ENCODE peak calls at places on chromosomes 3 and 15, in five cellular contexts. One of them, this sample, is unnamed.

GRCh38 chr15:44157679-44158078 is 37.4 kb downstream of the FRMD5 start:
- DNase-seq in IMR-90: peak; percentile 96
- DNase-seq in H9: no peak
- DNase-seq in NT2/D1: no peak
- DNase-seq in mesendoderm: no peak
- DNase-seq in this sample: peak; percentile 85

GRCh38 chr15:33454996-33455395 is 144.2 kb downstream of the RYR3 start:
- DNase-seq in IMR-90: no peak
- DNase-seq in H9: no peak
- DNase-seq in NT2/D1: no peak
- DNase-seq in mesendoderm: no peak
- DNase-seq in this sample: no peak

GRCh38 chr15:52102468-52102867 is 10.1 kb downstream of the BCL2L10 start:
- DNase-seq in IMR-90: peak; percentile 92
- DNase-seq in H9: no peak
- DNase-seq in NT2/D1: no peak
- DNase-seq in mesendoderm: peak; percentile 57
- DNase-seq in this sample: peak; percentile 94

GRCh38 chr3:12486001-12486400 is 1.7 kb downstream of the TSEN2 start:
- DNase-seq in IMR-90: no peak
- DNase-seq in H9: no peak
- DNase-seq in NT2/D1: no peak
- DNase-seq in mesendoderm: no peak
- DNase-seq in this sample: no peak

GRCh38 chr15:58755956-58756355 is 6.4 kb upstream of the ADAM10 start:
- DNase-seq in IMR-90: no peak
- DNase-seq in H9: no peak
- DNase-seq in NT2/D1: no peak
- DNase-seq in mesendoderm: no peak
- DNase-seq in this sample: no peak

GRCh38 chr15:64753419-64754185 is 21.8 kb downstream of the RBPMS2 start:
- DNase-seq in IMR-90: no peak
- DNase-seq in H9: no peak
- DNase-seq in NT2/D1: no peak
- DNase-seq in mesendoderm: no peak
- DNase-seq in this sample: no peak

GRCh38 chr3:123586131-123586530 is 1.3 kb upstream of the HACD2 start:
- DNase-seq in IMR-90: no peak
- DNase-seq in H9: peak; percentile 84
- DNase-seq in NT2/D1: peak; percentile 76
- DNase-seq in mesendoderm: peak; percentile 93
- DNase-seq in this sample: peak; percentile 62

GRCh38 chr3:172324591-172325203 is 123.6 kb downstream of the GHSR start:
- DNase-seq in IMR-90: no peak
- DNase-seq in H9: no peak
- DNase-seq in NT2/D1: no peak
- DNase-seq in mesendoderm: peak; percentile 15
- DNase-seq in this sample: no peak

GRCh38 chr3:174198199-174198598 is 660.9 kb upstream of the NAALADL2 start:
- DNase-seq in IMR-90: peak; percentile 95
- DNase-seq in H9: no peak
- DNase-seq in NT2/D1: no peak
- DNase-seq in mesendoderm: no peak
- DNase-seq in this sample: peak; percentile 78

GRCh38 chr15:98943609-98944111 is 63.9 kb downstream of the PGPEP1L start:
- DNase-seq in IMR-90: peak; percentile 65
- DNase-seq in H9: no peak
- DNase-seq in NT2/D1: no peak
- DNase-seq in mesendoderm: peak; percentile 7
- DNase-seq in this sample: peak; percentile 70

GRCh38 chr15:50256188-50257041 is 9.1 kb downstream of the HDC start:
- DNase-seq in IMR-90: peak; percentile 89
- DNase-seq in H9: no peak
- DNase-seq in NT2/D1: no peak
- DNase-seq in mesendoderm: no peak
- DNase-seq in this sample: peak; percentile 65

GRCh38 chr3:170585937-170586310 is at the start of gene SLC7A14:
- DNase-seq in IMR-90: peak; percentile 21
- DNase-seq in H9: peak; percentile 85
- DNase-seq in NT2/D1: peak; percentile 50
- DNase-seq in mesendoderm: peak; percentile 80
- DNase-seq in this sample: peak; percentile 33

GRCh38 chr3:140050977-140051957 is 116.3 kb downstream of the CLSTN2 start:
- DNase-seq in IMR-90: no peak
- DNase-seq in H9: peak; percentile 40
- DNase-seq in NT2/D1: no peak
- DNase-seq in mesendoderm: peak; percentile 61
- DNase-seq in this sample: no peak

GRCh38 chr15:51093865-51094605 is 671 bp downstream of the TNFAIP8L3 start:
- DNase-seq in IMR-90: no peak
- DNase-seq in H9: no peak
- DNase-seq in NT2/D1: no peak
- DNase-seq in mesendoderm: peak; percentile 33
- DNase-seq in this sample: no peak

GRCh38 chr15:75713338-75713895 is 769 bp upstream of the CSPG4 start:
- DNase-seq in IMR-90: peak; percentile 49
- DNase-seq in H9: peak; percentile 53
- DNase-seq in NT2/D1: no peak
- DNase-seq in mesendoderm: peak; percentile 62
- DNase-seq in this sample: peak; percentile 38

GRCh38 chr15:100831466-100831865 is 48.2 kb upstream of the ALDH1A3 start:
- DNase-seq in IMR-90: no peak
- DNase-seq in H9: no peak
- DNase-seq in NT2/D1: no peak
- DNase-seq in mesendoderm: no peak
- DNase-seq in this sample: no peak

GRCh38 chr3:112109313-112109712 is 23.1 kb downstream of the C3orf52 start:
- DNase-seq in IMR-90: no peak
- DNase-seq in H9: no peak
- DNase-seq in NT2/D1: no peak
- DNase-seq in mesendoderm: no peak
- DNase-seq in this sample: no peak

GRCh38 chr3:179229177-179229576 is 21.7 kb downstream of the KCNMB3 start:
- DNase-seq in IMR-90: no peak
- DNase-seq in H9: no peak
- DNase-seq in NT2/D1: no peak
- DNase-seq in mesendoderm: peak; percentile 19
- DNase-seq in this sample: no peak

GRCh38 chr15:31255732-31256384 is 70.8 kb upstream of the KLF13 start:
- DNase-seq in IMR-90: no peak
- DNase-seq in H9: no peak
- DNase-seq in NT2/D1: no peak
- DNase-seq in mesendoderm: no peak
- DNase-seq in this sample: no peak

GRCh38 chr3:40240921-40241320 is 68.6 kb upstream of the EIF1B start:
- DNase-seq in IMR-90: no peak
- DNase-seq in H9: peak; percentile 34
- DNase-seq in NT2/D1: no peak
- DNase-seq in mesendoderm: peak; percentile 64
- DNase-seq in this sample: no peak

GRCh38 chr3:51385621-51386091 is 565 bp downstream of the MANF start:
- DNase-seq in IMR-90: no peak
- DNase-seq in H9: no peak
- DNase-seq in NT2/D1: no peak
- DNase-seq in mesendoderm: no peak
- DNase-seq in this sample: peak; percentile 18

GRCh38 chr3:170046269-170047132 is 8.7 kb downstream of the GPR160 start:
- DNase-seq in IMR-90: no peak
- DNase-seq in H9: no peak
- DNase-seq in NT2/D1: no peak
- DNase-seq in mesendoderm: no peak
- DNase-seq in this sample: no peak

GRCh38 chr15:93929375-93930094 is 301.8 kb upstream of the MCTP2 start:
- DNase-seq in IMR-90: peak; percentile 60
- DNase-seq in H9: peak; percentile 35
- DNase-seq in NT2/D1: peak; percentile 71
- DNase-seq in mesendoderm: peak; percentile 64
- DNase-seq in this sample: peak; percentile 13

GRCh38 chr3:154135511-154136173 is 14.5 kb downstream of the ARHGEF26 start:
- DNase-seq in IMR-90: no peak
- DNase-seq in H9: no peak
- DNase-seq in NT2/D1: no peak
- DNase-seq in mesendoderm: no peak
- DNase-seq in this sample: no peak

GRCh38 chr15:52783929-52784798 is 6.0 kb downstream of the ONECUT1 start:
- DNase-seq in IMR-90: no peak
- DNase-seq in H9: peak; percentile 80
- DNase-seq in NT2/D1: no peak
- DNase-seq in mesendoderm: peak; percentile 79
- DNase-seq in this sample: no peak

GRCh38 chr3:69553888-69554287 is 168.0 kb upstream of the FRMD4B start:
- DNase-seq in IMR-90: no peak
- DNase-seq in H9: no peak
- DNase-seq in NT2/D1: no peak
- DNase-seq in mesendoderm: no peak
- DNase-seq in this sample: no peak

GRCh38 chr3:55305714-55306485 is 181.2 kb downstream of the WNT5A start:
- DNase-seq in IMR-90: peak; percentile 57
- DNase-seq in H9: no peak
- DNase-seq in NT2/D1: no peak
- DNase-seq in mesendoderm: no peak
- DNase-seq in this sample: no peak

GRCh38 chr3:169657351-169658124 is 6.0 kb downstream of the MECOM start:
- DNase-seq in IMR-90: no peak
- DNase-seq in H9: no peak
- DNase-seq in NT2/D1: no peak
- DNase-seq in mesendoderm: no peak
- DNase-seq in this sample: no peak

GRCh38 chr3:150756491-150757059 is 6.4 kb downstream of the SIAH2 start:
- DNase-seq in IMR-90: no peak
- DNase-seq in H9: no peak
- DNase-seq in NT2/D1: no peak
- DNase-seq in mesendoderm: no peak
- DNase-seq in this sample: no peak

GRCh38 chr15:63446260-63446659 is 58.1 kb upstream of the USP3 start:
- DNase-seq in IMR-90: no peak
- DNase-seq in H9: no peak
- DNase-seq in NT2/D1: no peak
- DNase-seq in mesendoderm: no peak
- DNase-seq in this sample: no peak

GRCh38 chr3:11567516-11568467 is 75.9 kb downstream of the VGLL4 start:
- DNase-seq in IMR-90: peak; percentile 84
- DNase-seq in H9: no peak
- DNase-seq in NT2/D1: no peak
- DNase-seq in mesendoderm: no peak
- DNase-seq in this sample: peak; percentile 91

GRCh38 chr3:65334045-65334665 is 646.4 kb upstream of the ADAMTS9 start:
- DNase-seq in IMR-90: no peak
- DNase-seq in H9: peak; percentile 32
- DNase-seq in NT2/D1: no peak
- DNase-seq in mesendoderm: no peak
- DNase-seq in this sample: peak; percentile 44

GRCh38 chr3:155745795-155746550 is 1.1 kb upstream of the PLCH1 start:
- DNase-seq in IMR-90: no peak
- DNase-seq in H9: peak; percentile 81
- DNase-seq in NT2/D1: no peak
- DNase-seq in mesendoderm: peak; percentile 89
- DNase-seq in this sample: peak; percentile 38

GRCh38 chr3:196240424-196240823 is 24.1 kb downstream of the SLC51A start:
- DNase-seq in IMR-90: no peak
- DNase-seq in H9: no peak
- DNase-seq in NT2/D1: no peak
- DNase-seq in mesendoderm: no peak
- DNase-seq in this sample: no peak

GRCh38 chr3:88031543-88032148 is 27.2 kb downstream of the CGGBP1 start:
- DNase-seq in IMR-90: peak; percentile 27
- DNase-seq in H9: no peak
- DNase-seq in NT2/D1: no peak
- DNase-seq in mesendoderm: no peak
- DNase-seq in this sample: peak; percentile 65

DNA sequence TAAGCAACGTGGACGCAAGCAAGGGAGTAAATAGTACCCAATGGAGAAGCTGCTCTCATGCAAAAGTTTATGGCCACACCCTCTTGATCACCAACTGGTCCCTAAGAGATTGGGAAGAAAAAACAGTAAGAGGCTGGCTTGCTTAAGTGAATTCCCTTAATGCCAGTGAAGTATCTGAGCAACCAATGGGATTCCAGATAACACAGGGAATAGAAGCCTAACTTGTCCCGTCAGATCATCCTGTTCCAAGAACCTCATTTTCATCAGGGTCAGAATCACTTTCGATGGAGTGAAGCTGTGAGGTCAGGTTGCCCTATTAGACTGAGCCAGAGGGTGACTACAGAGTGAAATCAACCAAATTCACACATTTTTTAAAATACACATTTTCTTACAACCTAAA is 104.3 kb downstream of the CD47 start:
- DNase-seq in IMR-90: no peak
- DNase-seq in H9: no peak
- DNase-seq in NT2/D1: no peak
- DNase-seq in mesendoderm: no peak
- DNase-seq in this sample: peak; percentile 32
- H3K27me3 ChIP-seq in IMR-90: no peaks in the 10 kb centered on the region
- H3K27me3 ChIP-seq in H9: no peaks in the 10 kb centered on the region
- H3K27me3 ChIP-seq in NT2/D1: no peaks in the 10 kb centered on the region
- H3K27me3 ChIP-seq in mesendoderm: no peaks in the 10 kb centered on the region
- H3K27me3 ChIP-seq in this sample: no peaks in the 10 kb centered on the region

GRCh38 chr3:74844428-74844827 is 230.0 kb upstream of the CNTN3 start:
- DNase-seq in IMR-90: no peak
- DNase-seq in H9: peak; percentile 31
- DNase-seq in NT2/D1: no peak
- DNase-seq in mesendoderm: peak; percentile 87
- DNase-seq in this sample: no peak

GRCh38 chr3:74845086-74845485 is 230.6 kb upstream of the CNTN3 start:
- DNase-seq in IMR-90: no peak
- DNase-seq in H9: no peak
- DNase-seq in NT2/D1: no peak
- DNase-seq in mesendoderm: no peak
- DNase-seq in this sample: no peak

GRCh38 chr3:74839591-74839990 is 225.1 kb upstream of the CNTN3 start:
- DNase-seq in IMR-90: no peak
- DNase-seq in H9: no peak
- DNase-seq in NT2/D1: no peak
- DNase-seq in mesendoderm: no peak
- DNase-seq in this sample: no peak
- H3K9ac ChIP-seq in IMR-90: no peak overlapping the region
- H3K9ac ChIP-seq in H9: no peak overlapping the region
- H3K9ac ChIP-seq in NT2/D1: no peak overlapping the region
- H3K9ac ChIP-seq in mesendoderm: no peak overlapping the region
- H3K9ac ChIP-seq in this sample: no peak overlapping the region

DNA sequence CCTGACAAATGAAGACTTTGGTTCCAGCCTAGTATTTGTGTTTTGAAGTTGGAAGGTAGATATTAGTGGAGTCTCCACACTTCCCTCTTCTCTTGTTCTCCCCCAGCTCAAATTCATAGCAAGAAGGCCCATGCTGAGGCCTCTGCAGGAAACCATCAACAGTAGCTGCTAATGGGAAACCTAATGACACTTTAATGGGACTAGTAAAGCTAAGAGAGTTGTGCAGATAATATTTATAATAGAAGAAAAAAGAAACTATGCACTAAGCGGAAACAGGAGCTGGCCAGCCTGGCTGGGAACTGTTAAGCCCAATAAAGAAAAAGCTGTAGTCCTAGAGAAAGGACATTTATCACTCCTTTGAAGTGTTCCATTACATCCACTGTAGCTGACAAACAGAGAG is 229.7 kb downstream of the IGSF11 start:
- DNase-seq in IMR-90: no peak
- DNase-seq in H9: no peak
- DNase-seq in NT2/D1: no peak
- DNase-seq in mesendoderm: no peak
- DNase-seq in this sample: no peak
- H3K27me3 ChIP-seq in IMR-90: no peaks in the 10 kb centered on the region
- H3K27me3 ChIP-seq in H9: no peaks in the 10 kb centered on the region
- H3K27me3 ChIP-seq in NT2/D1: no peaks in the 10 kb centered on the region
- H3K27me3 ChIP-seq in mesendoderm: no peaks in the 10 kb centered on the region
- H3K27me3 ChIP-seq in this sample: no peaks in the 10 kb centered on the region

GRCh38 chr3:186772886-186773417 is 10.4 kb upstream of the EIF4A2 start:
- DNase-seq in IMR-90: no peak
- DNase-seq in H9: peak; percentile 78
- DNase-seq in NT2/D1: no peak
- DNase-seq in mesendoderm: no peak
- DNase-seq in this sample: no peak
- H3K9ac ChIP-seq in IMR-90: peak overlapping the region; percentile 13
- H3K9ac ChIP-seq in H9: no peak overlapping the region
- H3K9ac ChIP-seq in NT2/D1: peak overlapping the region; percentile 47
- H3K9ac ChIP-seq in mesendoderm: no peak overlapping the region
- H3K9ac ChIP-seq in this sample: peak overlapping the region; percentile 80

This sample was measured in mesenchymal stem cell.